ENCODE peak calls at places on chromosomes 12 and 14, in four cellular contexts. One of them, this sample, is unnamed.

GRCh38 chr12:71556881-71557280 is 106.8 kb downstream of the ZFC3H1 start:
- DNase-seq in HepG2: peak; percentile 18
- DNase-seq in K562: no peak
- DNase-seq in GM12878: no peak
- DNase-seq in this sample: no peak

GRCh38 chr12:72273851-72274284 is 1.7 kb downstream of the TRHDE start:
- DNase-seq in HepG2: no peak
- DNase-seq in K562: no peak
- DNase-seq in GM12878: no peak
- DNase-seq in this sample: no peak

GRCh38 chr14:20434701-20435453 is 1.1 kb downstream of the KLHL33 start:
- DNase-seq in HepG2: no peak
- DNase-seq in K562: no peak
- DNase-seq in GM12878: no peak
- DNase-seq in this sample: no peak

GRCh38 chr12:119020377-119021360 is 39.3 kb downstream of the SRRM4 start:
- DNase-seq in HepG2: peak; percentile 36
- DNase-seq in K562: peak; percentile 73
- DNase-seq in GM12878: no peak
- DNase-seq in this sample: peak; percentile 69

GRCh38 chr14:71327691-71328090 is 420.4 kb downstream of the PCNX1 start:
- DNase-seq in HepG2: no peak
- DNase-seq in K562: no peak
- DNase-seq in GM12878: no peak
- DNase-seq in this sample: no peak

GRCh38 chr12:80704430-80704829 is 3.0 kb upstream of the MYF6 start:
- DNase-seq in HepG2: no peak
- DNase-seq in K562: no peak
- DNase-seq in GM12878: no peak
- DNase-seq in this sample: no peak

GRCh38 chr12:40158592-40159111 is 52.8 kb upstream of the SLC2A13 start:
- DNase-seq in HepG2: no peak
- DNase-seq in K562: no peak
- DNase-seq in GM12878: no peak
- DNase-seq in this sample: no peak

GRCh38 chr14:99568567-99569560 is 35.1 kb downstream of the CCDC85C start:
- DNase-seq in HepG2: no peak
- DNase-seq in K562: no peak
- DNase-seq in GM12878: no peak
- DNase-seq in this sample: no peak

GRCh38 chr14:41749425-41749824 is 142.7 kb downstream of the LRFN5 start:
- DNase-seq in HepG2: peak; percentile 23
- DNase-seq in K562: no peak
- DNase-seq in GM12878: no peak
- DNase-seq in this sample: no peak

GRCh38 chr12:54141534-54142475 is 47.0 kb downstream of the SMUG1 start:
- DNase-seq in HepG2: no peak
- DNase-seq in K562: no peak
- DNase-seq in GM12878: no peak
- DNase-seq in this sample: no peak

GRCh38 chr14:50231475-50232275 is at the start of gene SOS2:
- DNase-seq in HepG2: peak; percentile 78
- DNase-seq in K562: peak; percentile 83
- DNase-seq in GM12878: peak; percentile 43
- DNase-seq in this sample: peak; percentile 88

DNA sequence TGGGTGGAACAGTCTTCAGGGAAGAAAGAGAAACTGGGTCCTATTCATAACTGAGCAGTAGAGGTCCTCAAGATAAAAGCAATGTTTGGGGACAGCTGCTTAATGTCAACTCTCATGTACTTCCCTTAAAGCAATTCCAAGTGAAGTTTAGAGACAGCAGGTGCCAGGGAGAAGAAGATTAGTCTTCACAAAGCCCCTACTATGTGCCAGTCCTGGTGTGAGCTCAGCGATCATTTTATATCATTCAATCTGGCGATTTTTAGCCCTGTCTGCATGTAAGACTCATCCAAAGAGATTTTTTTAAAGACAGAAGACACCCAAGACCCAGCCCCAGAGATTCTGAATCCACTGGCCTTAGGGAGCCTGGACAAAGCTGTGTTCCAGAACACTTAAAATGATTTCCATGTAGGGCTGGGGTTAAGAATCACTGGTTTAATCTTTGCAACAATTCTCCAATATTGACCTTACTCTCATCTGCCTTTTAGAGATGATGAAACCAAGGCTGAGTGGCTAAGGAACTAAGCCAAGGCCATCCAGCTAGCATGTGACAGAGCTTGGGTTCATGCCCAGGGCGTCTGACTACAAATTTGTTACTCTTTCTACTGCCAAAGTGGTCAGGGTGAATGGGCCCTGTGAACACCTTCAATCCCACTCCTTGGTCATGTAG is 404.5 kb upstream of the TBX3 start:
- DNase-seq in HepG2: peak; percentile 36
- DNase-seq in K562: no peak
- DNase-seq in GM12878: no peak
- DNase-seq in this sample: no peak
- TF ChIP-seq FOXK2 in HepG2: no peak
- TF ChIP-seq FOXK2 in K562: no peak
- TF ChIP-seq FOXK2 in GM12878: no peak
- TF ChIP-seq FOXK2 in this sample: no peak

GRCh38 chr12:93125126-93125525 is 196.0 kb upstream of the EEA1 start:
- DNase-seq in HepG2: no peak
- DNase-seq in K562: no peak
- DNase-seq in GM12878: no peak
- DNase-seq in this sample: no peak

GRCh38 chr12:93126069-93126474 is 197.0 kb upstream of the EEA1 start:
- DNase-seq in HepG2: no peak
- DNase-seq in K562: no peak
- DNase-seq in GM12878: no peak
- DNase-seq in this sample: no peak

GRCh38 chr12:93127107-93127560 is 198.0 kb upstream of the EEA1 start:
- DNase-seq in HepG2: no peak
- DNase-seq in K562: no peak
- DNase-seq in GM12878: no peak
- DNase-seq in this sample: no peak

GRCh38 chr12:93128332-93128707 is 199.2 kb upstream of the EEA1 start:
- DNase-seq in HepG2: no peak
- DNase-seq in K562: no peak
- DNase-seq in GM12878: no peak
- DNase-seq in this sample: no peak

DNA sequence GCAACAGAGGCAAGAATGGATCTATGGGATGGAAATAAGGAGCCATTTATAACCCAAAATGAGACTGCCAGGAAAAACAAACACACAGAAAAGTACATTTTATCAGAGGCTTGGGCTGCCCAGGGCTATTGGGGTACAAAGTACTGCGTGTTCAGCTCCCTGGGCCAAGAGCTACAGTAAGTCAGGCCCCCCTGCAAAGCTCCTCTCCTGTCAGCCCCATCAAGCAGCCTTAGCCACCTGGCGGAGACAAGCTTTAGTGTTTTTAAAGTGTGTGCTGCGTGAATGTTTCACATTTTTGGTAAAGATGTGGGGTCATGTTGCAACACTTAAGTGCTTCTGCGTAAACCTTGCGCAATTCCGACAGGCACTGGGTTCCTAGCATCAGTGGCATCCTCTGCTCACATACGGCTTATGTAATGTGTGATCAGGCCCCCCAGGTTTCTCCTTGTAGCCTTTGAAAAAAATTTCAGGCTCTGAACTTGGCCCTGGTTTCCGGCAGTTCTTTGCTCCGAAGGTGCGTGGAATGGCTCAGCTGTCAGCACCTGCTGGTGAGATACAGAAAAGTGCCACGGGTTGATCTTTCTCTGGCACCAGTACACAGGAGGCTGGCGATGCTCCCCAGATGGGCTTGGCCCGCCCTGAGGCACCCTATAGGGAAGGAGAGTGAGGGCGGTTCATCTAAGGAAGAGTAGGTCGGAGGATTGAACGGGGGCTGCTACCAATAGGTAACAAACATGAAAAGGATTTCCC is 198.7 kb upstream of the EEA1 start:
- DNase-seq in HepG2: peak; percentile 98
- DNase-seq in K562: peak; percentile 44
- DNase-seq in GM12878: no peak
- DNase-seq in this sample: no peak
- TF ChIP-seq BHLHE40 in HepG2: peak; percentile 16
- TF ChIP-seq BHLHE40 in K562: no peak
- TF ChIP-seq BHLHE40 in GM12878: no peak
- TF ChIP-seq BHLHE40 in this sample: no peak

GRCh38 chr14:56002316-56002715 is 115.9 kb upstream of the PELI2 start:
- DNase-seq in HepG2: no peak
- DNase-seq in K562: no peak
- DNase-seq in GM12878: no peak
- DNase-seq in this sample: no peak

GRCh38 chr14:56002876-56003625 is 115.2 kb upstream of the PELI2 start:
- DNase-seq in HepG2: no peak
- DNase-seq in K562: no peak
- DNase-seq in GM12878: peak; percentile 19
- DNase-seq in this sample: no peak

GRCh38 chr14:56004323-56004722 is 113.9 kb upstream of the PELI2 start:
- DNase-seq in HepG2: no peak
- DNase-seq in K562: no peak
- DNase-seq in GM12878: no peak
- DNase-seq in this sample: no peak

GRCh38 chr14:56005580-56006053 is 112.6 kb upstream of the PELI2 start:
- DNase-seq in HepG2: no peak
- DNase-seq in K562: no peak
- DNase-seq in GM12878: no peak
- DNase-seq in this sample: no peak

DNA sequence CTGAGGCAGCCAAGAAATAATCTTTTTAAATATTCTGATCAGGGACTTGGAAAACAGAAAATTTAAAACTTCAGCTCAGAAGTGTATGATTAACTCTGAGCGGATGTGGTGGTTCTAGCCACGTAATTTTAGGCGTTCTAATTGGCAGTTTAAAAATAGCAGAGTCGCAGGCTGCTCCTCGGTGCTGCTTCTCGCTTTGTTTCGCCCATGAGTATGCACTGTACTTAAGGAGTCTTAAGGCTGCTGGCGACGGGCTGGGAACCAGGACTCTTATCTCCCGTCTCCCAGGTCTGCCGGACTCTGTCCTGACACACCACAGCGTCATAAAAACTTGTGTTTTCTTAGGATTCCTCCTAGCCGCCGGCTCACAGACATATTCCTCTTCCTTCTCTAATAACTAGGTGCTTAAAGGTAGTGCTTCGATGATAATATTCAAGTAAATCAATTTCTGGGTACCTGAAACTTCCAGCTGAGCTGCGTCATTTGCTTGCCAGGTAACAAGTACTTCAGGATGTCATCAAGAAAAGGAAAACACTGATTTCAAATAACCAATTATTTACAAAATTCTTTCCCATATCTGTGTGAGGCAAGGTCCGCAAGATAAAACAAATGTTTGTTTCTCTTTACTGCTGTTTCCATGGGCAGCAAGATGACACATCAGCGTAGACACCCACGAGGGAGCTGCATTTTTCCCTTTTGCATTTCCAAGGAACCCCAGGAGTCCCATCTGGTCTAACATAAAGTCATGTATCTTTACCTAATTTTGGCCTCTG is 113.2 kb upstream of the PELI2 start:
- DNase-seq in HepG2: no peak
- DNase-seq in K562: peak; percentile 8
- DNase-seq in GM12878: peak; percentile 15
- DNase-seq in this sample: no peak
- TF ChIP-seq TARDBP in HepG2: no peak
- TF ChIP-seq TARDBP in K562: no peak
- TF ChIP-seq TARDBP in GM12878: no peak
- TF ChIP-seq TARDBP in this sample: no peak

GRCh38 chr12:46373303-46374182 is 970 bp upstream of the SLC38A2 start:
- DNase-seq in HepG2: peak; percentile 72
- DNase-seq in K562: peak; percentile 43
- DNase-seq in GM12878: no peak
- DNase-seq in this sample: peak; percentile 35

GRCh38 chr12:46374286-46374685 is 1.7 kb upstream of the SLC38A2 start:
- DNase-seq in HepG2: no peak
- DNase-seq in K562: no peak
- DNase-seq in GM12878: no peak
- DNase-seq in this sample: no peak

GRCh38 chr12:46371718-46372130 is 849 bp downstream of the SLC38A2 start:
- DNase-seq in HepG2: no peak
- DNase-seq in K562: peak; percentile 59
- DNase-seq in GM12878: no peak
- DNase-seq in this sample: peak; percentile 42

GRCh38 chr12:46372131-46372851 is at the start of gene SLC38A2:
- DNase-seq in HepG2: peak; percentile 84
- DNase-seq in K562: peak; percentile 64
- DNase-seq in GM12878: no peak
- DNase-seq in this sample: peak; percentile 93

GRCh38 chr12:46372852-46373302 is 304 bp upstream of the SLC38A2 start:
- DNase-seq in HepG2: no peak
- DNase-seq in K562: peak; percentile 97
- DNase-seq in GM12878: no peak
- DNase-seq in this sample: no peak
- TF ChIP-seq FOXK2 in HepG2: peak; percentile 57
- TF ChIP-seq FOXK2 in K562: peak; percentile 84
- TF ChIP-seq FOXK2 in GM12878: no peak
- TF ChIP-seq FOXK2 in this sample: no peak

DNA sequence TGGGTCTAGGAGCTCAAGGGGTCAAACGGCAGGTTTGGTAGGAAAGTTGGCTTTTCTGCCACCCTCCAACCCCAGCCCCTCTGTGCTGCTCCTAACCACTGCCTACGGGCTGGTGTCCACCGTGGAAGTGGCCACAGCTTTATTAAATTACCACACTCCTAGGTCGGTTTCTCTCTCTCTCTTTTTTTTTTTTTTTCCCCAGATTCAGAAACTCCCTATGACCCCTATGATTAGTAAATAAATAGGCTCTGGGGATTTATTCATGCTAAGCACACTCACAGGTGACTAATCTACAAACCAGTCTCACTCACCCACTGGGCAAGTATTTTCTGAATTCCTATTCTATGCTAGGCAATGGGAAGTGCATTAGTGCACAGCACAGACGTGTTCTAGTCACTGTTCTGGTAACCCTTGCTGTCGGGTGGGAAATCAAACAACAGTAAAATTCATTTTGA is 8.7 kb upstream of the DDX47 start:
- DNase-seq in HepG2: peak; percentile 36
- DNase-seq in K562: no peak
- DNase-seq in GM12878: no peak
- DNase-seq in this sample: no peak
- TF ChIP-seq BHLHE40 in HepG2: no peak
- TF ChIP-seq BHLHE40 in K562: no peak
- TF ChIP-seq BHLHE40 in GM12878: no peak
- TF ChIP-seq BHLHE40 in this sample: no peak

GRCh38 chr14:103195828-103196615 is 72.8 kb downstream of the TNFAIP2 start:
- DNase-seq in HepG2: no peak
- DNase-seq in K562: no peak
- DNase-seq in GM12878: no peak
- DNase-seq in this sample: no peak
- TF ChIP-seq TARDBP in HepG2: no peak
- TF ChIP-seq TARDBP in K562: no peak
- TF ChIP-seq TARDBP in GM12878: no peak
- TF ChIP-seq TARDBP in this sample: no peak

DNA sequence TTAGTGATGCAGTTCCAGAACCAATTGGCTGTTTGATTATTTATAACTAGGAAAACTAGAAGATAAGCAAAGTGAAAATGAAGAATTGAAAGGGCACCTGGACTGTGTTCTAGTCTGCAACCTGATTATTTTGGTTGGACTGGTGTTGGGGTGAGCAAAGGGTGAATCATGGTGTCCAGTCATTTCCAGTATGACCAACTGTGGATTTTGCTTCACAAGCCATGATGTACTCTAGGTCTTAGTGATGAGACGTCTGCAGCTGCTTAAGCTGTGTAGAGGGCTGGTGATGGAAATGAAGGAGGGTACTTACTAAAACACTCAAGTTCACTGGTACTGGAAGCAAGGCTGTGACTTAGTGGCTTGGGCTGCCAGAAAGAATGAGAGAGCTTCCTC is 193.2 kb upstream of the FRMD6 start:
- DNase-seq in HepG2: no peak
- DNase-seq in K562: no peak
- DNase-seq in GM12878: no peak
- DNase-seq in this sample: no peak
- TF ChIP-seq FOXK2 in HepG2: no peak
- TF ChIP-seq FOXK2 in K562: no peak
- TF ChIP-seq FOXK2 in GM12878: no peak
- TF ChIP-seq FOXK2 in this sample: no peak

This sample was measured in HEK293T.